ENCODE peak calls at places on chromosomes 6 and 20, in eight cellular contexts. One of them, this sample, is unnamed.

GRCh38 chr20:20734475-20734948 is 22.1 kb upstream of the RALGAPA2 start:
- DNase-seq in endothelial cell: no peak
- DNase-seq in colonic mucosa: no peak
- DNase-seq in cardiac muscle cell: no peak
- DNase-seq in thyroid gland: no peak
- DNase-seq in tibial nerve: no peak
- DNase-seq in left ventricle myocardium inferior: no peak
- DNase-seq in AG10803: no peak
- DNase-seq in this sample: no peak

GRCh38 chr6:105113422-105113821 is 66.4 kb downstream of the POPDC3 start:
- DNase-seq in endothelial cell: no peak
- DNase-seq in colonic mucosa: no peak
- DNase-seq in cardiac muscle cell: no peak
- DNase-seq in thyroid gland: no peak
- DNase-seq in tibial nerve: no peak
- DNase-seq in left ventricle myocardium inferior: peak
- DNase-seq in AG10803: no peak
- DNase-seq in this sample: no peak

GRCh38 chr20:39700527-39700926 is 738.4 kb downstream of the DHX35 start:
- DNase-seq in endothelial cell: no peak
- DNase-seq in colonic mucosa: no peak
- DNase-seq in cardiac muscle cell: no peak
- DNase-seq in thyroid gland: no peak
- DNase-seq in tibial nerve: no peak
- DNase-seq in left ventricle myocardium inferior: no peak
- DNase-seq in AG10803: no peak
- DNase-seq in this sample: no peak

GRCh38 chr20:47379433-47380150 is 23.1 kb upstream of the ZMYND8 start:
- DNase-seq in endothelial cell: no peak
- DNase-seq in colonic mucosa: no peak
- DNase-seq in cardiac muscle cell: no peak
- DNase-seq in thyroid gland: no peak
- DNase-seq in tibial nerve: no peak
- DNase-seq in left ventricle myocardium inferior: no peak
- DNase-seq in AG10803: peak
- DNase-seq in this sample: peak

GRCh38 chr20:50218987-50219435 is 28.4 kb downstream of the CEBPB start:
- DNase-seq in endothelial cell: no peak
- DNase-seq in colonic mucosa: no peak
- DNase-seq in cardiac muscle cell: no peak
- DNase-seq in thyroid gland: peak
- DNase-seq in tibial nerve: no peak
- DNase-seq in left ventricle myocardium inferior: no peak
- DNase-seq in AG10803: no peak
- DNase-seq in this sample: no peak

GRCh38 chr6:324116-324728 is 31.9 kb downstream of the DUSP22 start:
- DNase-seq in endothelial cell: no peak
- DNase-seq in colonic mucosa: no peak
- DNase-seq in cardiac muscle cell: no peak
- DNase-seq in thyroid gland: no peak
- DNase-seq in tibial nerve: peak
- DNase-seq in left ventricle myocardium inferior: no peak
- DNase-seq in AG10803: no peak
- DNase-seq in this sample: no peak

GRCh38 chr6:33377166-33377565 is 14.5 kb upstream of the KIFC1 start:
- DNase-seq in endothelial cell: no peak
- DNase-seq in colonic mucosa: no peak
- DNase-seq in cardiac muscle cell: no peak
- DNase-seq in thyroid gland: no peak
- DNase-seq in tibial nerve: no peak
- DNase-seq in left ventricle myocardium inferior: no peak
- DNase-seq in AG10803: no peak
- DNase-seq in this sample: no peak

GRCh38 chr20:44736170-44737021 is 9.3 kb upstream of the KCNK15 start:
- DNase-seq in endothelial cell: peak
- DNase-seq in colonic mucosa: peak
- DNase-seq in cardiac muscle cell: peak
- DNase-seq in thyroid gland: peak
- DNase-seq in tibial nerve: no peak
- DNase-seq in left ventricle myocardium inferior: no peak
- DNase-seq in AG10803: peak
- DNase-seq in this sample: no peak

GRCh38 chr6:170056329-170056728 is 234.5 kb downstream of the DLL1 start:
- DNase-seq in endothelial cell: no peak
- DNase-seq in colonic mucosa: no peak
- DNase-seq in cardiac muscle cell: no peak
- DNase-seq in thyroid gland: no peak
- DNase-seq in tibial nerve: no peak
- DNase-seq in left ventricle myocardium inferior: no peak
- DNase-seq in AG10803: no peak
- DNase-seq in this sample: no peak

GRCh38 chr20:38997622-38998021 is 35.5 kb downstream of the DHX35 start:
- DNase-seq in endothelial cell: no peak
- DNase-seq in colonic mucosa: no peak
- DNase-seq in cardiac muscle cell: no peak
- DNase-seq in thyroid gland: no peak
- DNase-seq in tibial nerve: no peak
- DNase-seq in left ventricle myocardium inferior: no peak
- DNase-seq in AG10803: no peak
- DNase-seq in this sample: no peak

GRCh38 chr20:51610761-51611624 is 68.5 kb upstream of the NFATC2 start:
- DNase-seq in endothelial cell: no peak
- DNase-seq in colonic mucosa: no peak
- DNase-seq in cardiac muscle cell: peak
- DNase-seq in thyroid gland: no peak
- DNase-seq in tibial nerve: no peak
- DNase-seq in left ventricle myocardium inferior: no peak
- DNase-seq in AG10803: no peak
- DNase-seq in this sample: no peak

GRCh38 chr6:41376176-41376575 is 40.8 kb downstream of the NCR2 start:
- DNase-seq in endothelial cell: no peak
- DNase-seq in colonic mucosa: no peak
- DNase-seq in cardiac muscle cell: no peak
- DNase-seq in thyroid gland: no peak
- DNase-seq in tibial nerve: no peak
- DNase-seq in left ventricle myocardium inferior: no peak
- DNase-seq in AG10803: no peak
- DNase-seq in this sample: no peak

GRCh38 chr6:66210964-66211363 is 503.9 kb upstream of the EYS start:
- DNase-seq in endothelial cell: no peak
- DNase-seq in colonic mucosa: no peak
- DNase-seq in cardiac muscle cell: no peak
- DNase-seq in thyroid gland: no peak
- DNase-seq in tibial nerve: no peak
- DNase-seq in left ventricle myocardium inferior: no peak
- DNase-seq in AG10803: no peak
- DNase-seq in this sample: no peak

GRCh38 chr6:129709909-129710721 is at the start of gene ARHGAP18:
- DNase-seq in endothelial cell: peak
- DNase-seq in colonic mucosa: peak
- DNase-seq in cardiac muscle cell: peak
- DNase-seq in thyroid gland: peak
- DNase-seq in tibial nerve: peak
- DNase-seq in left ventricle myocardium inferior: peak
- DNase-seq in AG10803: peak
- DNase-seq in this sample: peak

GRCh38 chr6:15349379-15349778 is 103.5 kb downstream of the JARID2 start:
- DNase-seq in endothelial cell: no peak
- DNase-seq in colonic mucosa: no peak
- DNase-seq in cardiac muscle cell: no peak
- DNase-seq in thyroid gland: no peak
- DNase-seq in tibial nerve: no peak
- DNase-seq in left ventricle myocardium inferior: no peak
- DNase-seq in AG10803: peak
- DNase-seq in this sample: no peak

DNA sequence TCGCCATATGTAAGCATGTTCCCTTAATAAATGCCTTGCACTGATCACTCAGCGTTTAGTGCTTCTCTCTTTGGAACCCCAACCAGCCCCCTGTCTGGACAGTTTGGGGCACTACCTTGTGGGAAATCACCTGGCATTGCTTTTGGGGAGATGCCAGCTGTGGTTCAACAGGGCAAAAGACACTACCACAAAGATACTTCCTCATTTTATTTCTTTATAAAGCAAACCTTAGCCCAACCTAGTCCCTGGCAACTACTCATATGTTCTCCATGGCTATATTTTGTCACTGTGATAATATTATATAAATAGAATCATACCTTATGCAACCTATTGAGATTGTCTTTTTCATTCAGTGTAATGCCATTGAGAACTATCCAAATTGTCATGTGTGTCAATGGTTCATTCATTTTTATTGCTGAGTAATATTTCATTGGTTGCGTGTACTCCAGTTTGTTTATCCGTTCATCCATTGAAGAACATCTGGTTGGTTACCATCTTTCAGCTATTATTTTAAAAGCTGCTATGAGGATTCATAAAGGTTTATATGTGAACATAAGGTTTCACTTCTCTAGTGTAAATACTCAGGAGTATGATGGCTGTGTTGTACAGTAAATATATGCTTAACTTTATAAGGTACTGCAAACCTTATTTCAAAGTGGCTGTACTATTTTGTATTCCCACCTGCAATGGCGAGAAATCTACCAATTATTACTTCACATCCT is 114.8 kb downstream of the MOXD1 start:
- DNase-seq in endothelial cell: no peak
- DNase-seq in colonic mucosa: peak
- DNase-seq in cardiac muscle cell: no peak
- DNase-seq in thyroid gland: no peak
- DNase-seq in tibial nerve: no peak
- DNase-seq in left ventricle myocardium inferior: no peak
- DNase-seq in AG10803: no peak
- DNase-seq in this sample: no peak
- TF ChIP-seq CTCF in endothelial cell: no peak
- TF ChIP-seq CTCF in colonic mucosa: no peak
- TF ChIP-seq CTCF in cardiac muscle cell: no peak
- TF ChIP-seq CTCF in thyroid gland: no peak
- TF ChIP-seq CTCF in tibial nerve: no peak
- TF ChIP-seq CTCF in left ventricle myocardium inferior: no peak
- TF ChIP-seq CTCF in AG10803: no peak
- TF ChIP-seq CTCF in this sample: no peak

GRCh38 chr6:108359901-108360882 is 65.3 kb downstream of the AFG1L start:
- DNase-seq in endothelial cell: no peak
- DNase-seq in colonic mucosa: no peak
- DNase-seq in cardiac muscle cell: no peak
- DNase-seq in thyroid gland: no peak
- DNase-seq in tibial nerve: no peak
- DNase-seq in left ventricle myocardium inferior: no peak
- DNase-seq in AG10803: no peak
- DNase-seq in this sample: peak
- TF ChIP-seq CTCF in endothelial cell: no peak
- TF ChIP-seq CTCF in colonic mucosa: no peak
- TF ChIP-seq CTCF in cardiac muscle cell: peak
- TF ChIP-seq CTCF in thyroid gland: no peak
- TF ChIP-seq CTCF in tibial nerve: no peak
- TF ChIP-seq CTCF in left ventricle myocardium inferior: no peak
- TF ChIP-seq CTCF in AG10803: no peak
- TF ChIP-seq CTCF in this sample: no peak

GRCh38 chr6:109454483-109455160 is 950 bp downstream of the MICAL1 start:
- DNase-seq in endothelial cell: no peak
- DNase-seq in colonic mucosa: peak
- DNase-seq in cardiac muscle cell: no peak
- DNase-seq in thyroid gland: peak
- DNase-seq in tibial nerve: no peak
- DNase-seq in left ventricle myocardium inferior: no peak
- DNase-seq in AG10803: no peak
- DNase-seq in this sample: no peak

GRCh38 chr6:109453594-109454482 is 1.7 kb downstream of the MICAL1 start:
- DNase-seq in endothelial cell: no peak
- DNase-seq in colonic mucosa: no peak
- DNase-seq in cardiac muscle cell: no peak
- DNase-seq in thyroid gland: no peak
- DNase-seq in tibial nerve: no peak
- DNase-seq in left ventricle myocardium inferior: peak
- DNase-seq in AG10803: peak
- DNase-seq in this sample: no peak

GRCh38 chr6:109455502-109456282 is at the start of gene MICAL1:
- DNase-seq in endothelial cell: peak
- DNase-seq in colonic mucosa: peak
- DNase-seq in cardiac muscle cell: peak
- DNase-seq in thyroid gland: peak
- DNase-seq in tibial nerve: peak
- DNase-seq in left ventricle myocardium inferior: peak
- DNase-seq in AG10803: peak
- DNase-seq in this sample: no peak

GRCh38 chr6:109456283-109456583 is 661 bp upstream of the MICAL1 start:
- DNase-seq in endothelial cell: no peak
- DNase-seq in colonic mucosa: peak
- DNase-seq in cardiac muscle cell: no peak
- DNase-seq in thyroid gland: no peak
- DNase-seq in tibial nerve: no peak
- DNase-seq in left ventricle myocardium inferior: no peak
- DNase-seq in AG10803: no peak
- DNase-seq in this sample: no peak

DNA sequence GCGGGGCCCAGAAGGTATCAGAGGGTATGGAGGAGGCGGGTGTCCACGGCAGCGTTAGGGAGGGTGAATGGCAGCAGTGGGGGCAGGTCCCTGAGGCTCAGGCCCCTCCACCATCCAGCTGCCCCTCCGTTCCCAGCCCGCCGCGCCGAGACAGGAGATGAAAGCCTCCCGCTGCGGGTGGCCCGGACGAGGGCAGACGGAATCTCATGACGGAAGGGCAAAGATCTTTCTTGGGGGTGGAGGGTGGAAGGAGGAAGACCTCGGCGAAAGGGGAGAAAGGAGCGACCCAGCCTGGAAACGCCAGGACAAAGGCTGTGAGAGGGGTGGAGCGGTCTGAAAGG is 441 bp downstream of the MICAL1 start:
- DNase-seq in endothelial cell: peak
- DNase-seq in colonic mucosa: no peak
- DNase-seq in cardiac muscle cell: no peak
- DNase-seq in thyroid gland: no peak
- DNase-seq in tibial nerve: no peak
- DNase-seq in left ventricle myocardium inferior: no peak
- DNase-seq in AG10803: no peak
- DNase-seq in this sample: no peak
- TF ChIP-seq CTCF in endothelial cell: no peak
- TF ChIP-seq CTCF in colonic mucosa: no peak
- TF ChIP-seq CTCF in cardiac muscle cell: no peak
- TF ChIP-seq CTCF in thyroid gland: no peak
- TF ChIP-seq CTCF in tibial nerve: no peak
- TF ChIP-seq CTCF in left ventricle myocardium inferior: no peak
- TF ChIP-seq CTCF in AG10803: no peak
- TF ChIP-seq CTCF in this sample: no peak

DNA sequence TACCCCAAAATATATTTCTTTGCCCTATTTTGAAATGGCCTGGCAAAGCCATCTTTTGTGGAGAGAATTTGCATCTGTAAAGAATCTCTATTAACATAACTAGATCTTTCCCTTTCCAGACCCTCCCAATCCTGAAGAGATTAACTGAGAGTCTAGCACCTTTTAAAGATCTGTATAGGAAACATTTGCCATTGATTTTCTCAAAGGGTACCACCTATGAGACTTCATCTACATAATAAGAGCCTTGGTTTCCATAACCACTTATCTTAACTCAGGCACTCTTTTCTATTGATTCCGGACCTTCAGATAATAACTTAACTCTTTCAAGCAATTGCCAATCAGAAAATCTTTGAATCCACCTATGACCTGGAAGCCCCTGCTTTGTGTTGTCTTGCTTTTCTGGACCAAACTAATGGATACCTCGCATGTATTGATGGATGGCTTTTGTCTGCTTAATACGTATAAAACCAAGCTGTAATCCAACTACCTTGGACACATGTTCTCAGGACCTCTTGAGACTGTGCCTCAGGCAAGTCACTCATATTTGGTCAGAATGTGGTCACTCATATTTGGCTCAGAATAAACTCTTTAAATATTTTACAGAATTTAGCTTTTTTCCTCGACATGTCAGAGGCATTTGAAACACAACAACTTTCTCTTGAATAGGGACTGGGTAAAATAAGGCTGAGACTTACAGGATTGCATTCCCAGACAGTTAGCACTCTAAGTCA is 31.4 kb downstream of the SLC22A2 start:
- DNase-seq in endothelial cell: no peak
- DNase-seq in colonic mucosa: no peak
- DNase-seq in cardiac muscle cell: no peak
- DNase-seq in thyroid gland: no peak
- DNase-seq in tibial nerve: no peak
- DNase-seq in left ventricle myocardium inferior: no peak
- DNase-seq in AG10803: no peak
- DNase-seq in this sample: no peak
- TF ChIP-seq CTCF in endothelial cell: no peak
- TF ChIP-seq CTCF in colonic mucosa: no peak
- TF ChIP-seq CTCF in cardiac muscle cell: no peak
- TF ChIP-seq CTCF in thyroid gland: no peak
- TF ChIP-seq CTCF in tibial nerve: no peak
- TF ChIP-seq CTCF in left ventricle myocardium inferior: no peak
- TF ChIP-seq CTCF in AG10803: no peak
- TF ChIP-seq CTCF in this sample: no peak